ENCODE peak calls at places on chromosome 7, in four cellular contexts. H is uterus; D is CD8-positive, alpha-beta memory T cell; C is left lung. S is an unnamed sample. For H3K4me1, the result is how much of the 10 kb centered on the place peaks cover.

GRCh38 chr7:137462074-137462715 is 118.7 kb upstream of the PTN start:
- DNase-seq in D (no peak), C (no peak), H (no peak), S (no peak)

GRCh38 chr7:78752554-78752953 is 700.9 kb downstream of the MAGI2 start:
- DNase-seq in H (no peak), C (no peak), D (no peak), S (no peak)

GRCh38 chr7:79084423-79084822 is 369.0 kb downstream of the MAGI2 start:
- DNase-seq in C (no peak), D (no peak), H (no peak), S (no peak)

GRCh38 chr7:38628630-38629385 is 2.4 kb downstream of the AMPH start:
- DNase-seq in D (no peak), C (no peak), H (no peak), S (no peak)

GRCh38 chr7:123748171-123748733 is 551 bp downstream of the WASL start:
- DNase-seq in D (peak), C (peak), H (peak), S (peak)

GRCh38 chr7:99089914-99090629 is 53.8 kb downstream of the SMURF1 start:
- DNase-seq in H (no peak), C (no peak), D (no peak), S (no peak)

GRCh38 chr7:116985575-116985974 is 32.3 kb downstream of the ST7 start:
- DNase-seq in D (no peak), H (no peak), C (no peak), S (no peak)

GRCh38 chr7:155495440-155496248 is 37.7 kb downstream of the EN2 start:
- DNase-seq in H (no peak), C (no peak), D (no peak), S (no peak)

GRCh38 chr7:17367502-17367901 is 69.0 kb downstream of the AHR start:
- DNase-seq in C (no peak), H (no peak), D (no peak), S (no peak)

GRCh38 chr7:116859323-116859722 is 3.1 kb upstream of the CAPZA2 start:
- DNase-seq in D (no peak), C (no peak), H (no peak), S (no peak)

GRCh38 chr7:2015251-2015871 is 217.4 kb downstream of the MAD1L1 start:
- DNase-seq in H (no peak), D (no peak), C (peak), S (no peak)

GRCh38 chr7:129091484-129092002 is 36.6 kb upstream of the TNPO3 start:
- DNase-seq in H (peak), D (peak), C (peak), S (peak)

GRCh38 chr7:26170663-26171062 is 18.7 kb downstream of the NFE2L3 start:
- DNase-seq in D (no peak), H (no peak), C (no peak), S (no peak)

GRCh38 chr7:35035511-35035921 is 1.8 kb downstream of the DPY19L1 start:
- DNase-seq in C (no peak), H (no peak), D (no peak), S (peak)

GRCh38 chr7:68717176-68717575 is 881.1 kb upstream of the AUTS2 start:
- DNase-seq in H (no peak), D (no peak), C (no peak), S (no peak)

GRCh38 chr7:156218544-156219306 is 406.5 kb upstream of the SHH start:
- DNase-seq in H (no peak), D (no peak), C (no peak), S (no peak)

GRCh38 chr7:49643321-49643720 is 130.1 kb upstream of the VWC2 start:
- DNase-seq in C (no peak), D (no peak), H (no peak), S (no peak)

GRCh38 chr7:156702399-156702798 is 61.8 kb downstream of the RNF32 start:
- DNase-seq in H (no peak), C (no peak), D (no peak), S (no peak)

GRCh38 chr7:116429986-116430619 is 69.4 kb upstream of the CAV2 start:
- DNase-seq in C (no peak), H (no peak), D (no peak), S (no peak)

GRCh38 chr7:108290344-108291134 is 160.4 kb upstream of the LAMB4 start:
- DNase-seq in C (no peak), H (no peak), D (no peak), S (no peak)

GRCh38 chr7:55028011-55028410 is 9.2 kb downstream of the EGFR start:
- DNase-seq in C (no peak), D (no peak), H (no peak), S (no peak)

GRCh38 chr7:55032069-55032699 is 13.4 kb downstream of the EGFR start:
- DNase-seq in C (no peak), H (no peak), D (no peak), S (no peak)

GRCh38 chr7:55033241-55033846 is 14.5 kb downstream of the EGFR start:
- DNase-seq in H (no peak), C (no peak), D (no peak), S (no peak)

GRCh38 chr7:55031075-55031474 is 12.3 kb downstream of the EGFR start:
- DNase-seq in C (no peak), D (no peak), H (no peak), S (no peak)

GRCh38 chr7:55030314-55030713 is 11.5 kb downstream of the EGFR start:
- DNase-seq in H (no peak), D (no peak), C (no peak), S (no peak)
- H3K4me1 ChIP-seq in H (under half), D (under half), C (under half), S (under half)

DNA sequence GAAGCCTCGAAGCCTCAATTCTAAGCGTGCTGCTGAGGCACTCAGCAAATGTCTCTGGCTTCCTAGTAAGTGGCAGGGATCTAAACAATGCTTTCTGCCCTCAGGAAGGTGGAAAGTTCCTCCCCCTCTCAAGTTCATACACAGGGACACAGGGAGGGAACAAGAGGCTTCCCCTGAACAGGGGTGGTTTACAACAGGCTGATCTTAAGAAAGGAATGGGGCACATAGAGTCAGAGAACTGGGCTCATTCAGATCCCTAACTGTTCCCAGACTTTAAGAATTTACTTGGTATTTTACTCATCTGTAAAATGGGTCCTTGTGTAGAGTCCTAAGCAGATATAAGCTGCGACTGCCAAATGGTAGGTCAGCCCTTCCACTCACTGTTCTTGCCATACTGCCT is 2.5 kb downstream of the TNS3 start:
- DNase-seq in C (no peak), H (no peak), D (no peak), S (no peak)
- H3K4me1 ChIP-seq in C (half or more), H (under half), D (under half), S (under half)

DNA sequence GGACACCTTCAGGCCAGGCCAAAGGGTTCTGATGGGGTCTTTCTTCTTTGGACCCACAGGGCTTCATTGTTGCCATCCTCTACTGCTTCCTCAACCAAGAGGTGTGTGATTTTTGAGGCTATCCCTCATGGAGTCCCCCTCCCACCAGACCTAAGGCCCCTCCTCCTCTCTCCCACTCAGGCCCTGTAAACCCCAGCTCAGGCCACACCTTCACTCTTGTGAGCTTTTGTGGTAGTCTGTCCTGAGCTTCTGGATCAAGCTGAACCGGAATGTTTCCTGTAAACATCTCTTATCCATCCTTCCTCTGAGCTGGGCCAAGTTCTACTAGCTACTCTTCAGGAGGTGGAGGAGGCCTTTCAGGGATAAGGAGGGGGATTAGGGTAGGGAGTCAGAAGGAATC is 13.5 kb downstream of the GHRHR start:
- DNase-seq in D (no peak), C (no peak), H (no peak), S (no peak)
- H3K4me1 ChIP-seq in D (under half), C (under half), H (under half), S (under half)

DNA sequence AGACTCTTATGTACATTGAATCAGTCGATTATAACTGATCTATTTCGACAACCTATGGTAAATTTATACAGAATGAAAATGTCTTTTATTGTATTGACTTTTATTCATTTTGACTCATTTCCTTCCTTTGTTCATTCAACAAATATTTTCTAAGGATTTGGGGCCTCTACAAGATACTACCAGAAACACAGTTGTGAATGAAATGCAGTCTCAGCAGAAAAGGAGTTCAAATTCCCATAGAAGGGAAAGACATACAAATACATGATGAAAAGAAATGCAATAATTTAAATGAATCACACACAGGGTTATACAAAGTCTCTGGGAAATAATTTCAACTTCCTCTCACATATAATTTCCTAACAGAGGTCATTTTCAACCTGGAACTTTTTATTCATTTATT is 134.0 kb upstream of the SEMA3A start:
- DNase-seq in D (no peak), H (no peak), C (no peak), S (no peak)
- H3K4me1 ChIP-seq in D (under half), H (under half), C (under half), S (under half)

GRCh38 chr7:30884881-30885280 is 26.8 kb upstream of the AQP1 start:
- DNase-seq in H (no peak), D (no peak), C (peak), S (no peak)

GRCh38 chr7:30886608-30887011 is 25.0 kb upstream of the AQP1 start:
- DNase-seq in D (no peak), H (peak), C (peak), S (no peak)

GRCh38 chr7:30893357-30893756 is 18.3 kb upstream of the AQP1 start:
- DNase-seq in H (no peak), D (no peak), C (peak), S (no peak)

GRCh38 chr7:30887464-30887872 is 24.2 kb upstream of the AQP1 start:
- DNase-seq in C (peak), D (no peak), H (no peak), S (no peak)

GRCh38 chr7:30888783-30889182 is 22.9 kb upstream of the AQP1 start:
- DNase-seq in H (no peak), C (peak), D (no peak), S (no peak)
- H3K4me1 ChIP-seq in H (under half), C (under half), D (under half), S (under half)

GRCh38 chr7:876972-877311 is 588 bp downstream of the GET4 start:
- DNase-seq in H (no peak), C (no peak), D (no peak), S (no peak)
- H3K4me1 ChIP-seq in H (under half), C (under half), D (under half), S (under half)